ENCODE peak calls at places on chromosome X, in nine cellular contexts. P, G, I, H, L, M, Z, B and E are unnamed samples.
A peak's percentile ranks its signal among the peaks of the same experiment; 100 is the strongest.

GRCh38 chrX:7062276-7062675 is 85.2 kb upstream of the STS start:
- DNase-seq in P (no peak), G (no peak), I (no peak), H (peak; percentile 12), L (no peak), M (peak; percentile 25), Z (no peak), B (no peak), E (no peak)

GRCh38 chrX:40172169-40172979 is 74.6 kb upstream of the BCOR start:
- DNase-seq in P (peak; percentile 88), G (no peak), I (no peak), H (peak; percentile 57), L (peak; percentile 71), M (peak; percentile 56), Z (peak; percentile 79), B (peak; percentile 63), E (peak; percentile 38)

GRCh38 chrX:80812176-80812575 is 2.5 kb upstream of the BRWD3 start:
- DNase-seq in P (peak; percentile 68), G (no peak), I (no peak), H (peak; percentile 50), L (peak; percentile 14), M (peak; percentile 26), Z (peak; percentile 75), B (peak; percentile 40), E (peak; percentile 76)

GRCh38 chrX:153595859-153596857 is 2.8 kb downstream of the CCNQ start:
- DNase-seq in P (no peak), G (no peak), I (no peak), H (no peak), L (no peak), M (no peak), Z (no peak), B (no peak), E (no peak)

GRCh38 chrX:72142094-72142843 is 10.6 kb upstream of the RTL5 start:
- DNase-seq in P (no peak), G (no peak), I (no peak), H (no peak), L (peak; percentile 91), M (no peak), Z (no peak), B (no peak), E (no peak)

GRCh38 chrX:134908235-134908834 is 82.5 kb upstream of the SMIM10 start:
- DNase-seq in P (no peak), G (no peak), I (no peak), H (peak; percentile 30), L (peak; percentile 89), M (peak; percentile 41), Z (no peak), B (no peak), E (peak; percentile 6)

GRCh38 chrX:85243761-85244410 is at the start of the genes SATL1 and ZNF711:
- DNase-seq in P (peak; percentile 63), G (peak; percentile 28), I (peak; percentile 18), H (no peak), L (peak; percentile 96), M (peak; percentile 0), Z (peak; percentile 91), B (peak; percentile 26), E (peak; percentile 95)

GRCh38 chrX:42422961-42423360 is 355.0 kb downstream of the PPP1R2C start:
- DNase-seq in P (no peak), G (no peak), I (no peak), H (no peak), L (no peak), M (peak; percentile 1), Z (no peak), B (no peak), E (no peak)

GRCh38 chrX:35562395-35562794 is 235.7 kb upstream of the MAGEB16 start:
- DNase-seq in P (peak; percentile 41), G (no peak), I (no peak), H (no peak), L (no peak), M (no peak), Z (peak; percentile 56), B (no peak), E (peak; percentile 6)

GRCh38 chrX:103878466-103879151 is 46.6 kb upstream of the RAB9B start:
- DNase-seq in P (no peak), G (peak; percentile 8), I (no peak), H (peak; percentile 70), L (peak; percentile 7), M (peak; percentile 86), Z (peak; percentile 57), B (peak; percentile 35), E (peak; percentile 79)

GRCh38 chrX:679161-679979 is 48.8 kb downstream of the SHOX start:
- DNase-seq in P (no peak), G (no peak), I (no peak), H (no peak), L (peak; percentile 27), M (no peak), Z (no peak), B (no peak), E (no peak)

GRCh38 chrX:110425222-110425621 is 66.6 kb downstream of the RTL9 start:
- DNase-seq in P (no peak), G (no peak), I (no peak), H (no peak), L (no peak), M (no peak), Z (no peak), B (no peak), E (no peak)

GRCh38 chrX:144637731-144638130 is 609.6 kb upstream of the SPANXN1 start:
- DNase-seq in P (no peak), G (no peak), I (no peak), H (no peak), L (no peak), M (no peak), Z (no peak), B (no peak), E (no peak)